ENCODE peak calls at places on chromosomes 7 and 10, in eight cellular contexts. One of them, this sample, is unnamed.

GRCh38 chr10:50653142-50653541 is 29.4 kb upstream of the SGMS1 start:
- DNase-seq in stimulated activated CD4-positive, alpha-beta T cell treated with anti-CD3 and anti-CD28 coated beads, Interleukin-2, amount 100 ng/mL, for 24 hours: no peak
- DNase-seq in amniotic stem cell: no peak
- DNase-seq in endothelial cell: no peak
- DNase-seq in progenitor cell of endocrine pancreas: no peak
- DNase-seq in stimulated activated naive CD8-positive, alpha-beta T cell treated with anti-CD3 and anti-CD28 coated beads, Interleukin-15, Interleukin-2, amounts not matched to agents 100 U/mL and 50 U/mL, for 24 hours: no peak
- DNase-seq in activated T-cell treated with anti-CD3 and anti-CD28 coated beads for 48 hours: no peak
- DNase-seq in cardiac fibroblast: peak
- DNase-seq in this sample: peak

GRCh38 chr7:27945356-27945755 is 205.4 kb downstream of the TAX1BP1 start:
- DNase-seq in amniotic stem cell: no peak
- DNase-seq in progenitor cell of endocrine pancreas: no peak
- DNase-seq in activated T-cell treated with anti-CD3 and anti-CD28 coated beads for 48 hours: no peak
- DNase-seq in endothelial cell: no peak
- DNase-seq in cardiac fibroblast: no peak
- DNase-seq in stimulated activated CD4-positive, alpha-beta T cell treated with anti-CD3 and anti-CD28 coated beads, Interleukin-2, amount 100 ng/mL, for 24 hours: no peak
- DNase-seq in stimulated activated naive CD8-positive, alpha-beta T cell treated with anti-CD3 and anti-CD28 coated beads, Interleukin-15, Interleukin-2, amounts not matched to agents 100 U/mL and 50 U/mL, for 24 hours: no peak
- DNase-seq in this sample: no peak

GRCh38 chr10:123642293-123642692 is 23.9 kb upstream of the GPR26 start:
- DNase-seq in activated T-cell treated with anti-CD3 and anti-CD28 coated beads for 48 hours: no peak
- DNase-seq in amniotic stem cell: no peak
- DNase-seq in stimulated activated CD4-positive, alpha-beta T cell treated with anti-CD3 and anti-CD28 coated beads, Interleukin-2, amount 100 ng/mL, for 24 hours: no peak
- DNase-seq in stimulated activated naive CD8-positive, alpha-beta T cell treated with anti-CD3 and anti-CD28 coated beads, Interleukin-15, Interleukin-2, amounts not matched to agents 100 U/mL and 50 U/mL, for 24 hours: no peak
- DNase-seq in cardiac fibroblast: no peak
- DNase-seq in endothelial cell: no peak
- DNase-seq in progenitor cell of endocrine pancreas: no peak
- DNase-seq in this sample: no peak

GRCh38 chr7:159031135-159031701 is 113.4 kb downstream of the VIPR2 start:
- DNase-seq in progenitor cell of endocrine pancreas: no peak
- DNase-seq in stimulated activated naive CD8-positive, alpha-beta T cell treated with anti-CD3 and anti-CD28 coated beads, Interleukin-15, Interleukin-2, amounts not matched to agents 100 U/mL and 50 U/mL, for 24 hours: no peak
- DNase-seq in amniotic stem cell: no peak
- DNase-seq in endothelial cell: peak
- DNase-seq in stimulated activated CD4-positive, alpha-beta T cell treated with anti-CD3 and anti-CD28 coated beads, Interleukin-2, amount 100 ng/mL, for 24 hours: no peak
- DNase-seq in cardiac fibroblast: no peak
- DNase-seq in activated T-cell treated with anti-CD3 and anti-CD28 coated beads for 48 hours: no peak
- DNase-seq in this sample: no peak

GRCh38 chr7:133230591-133231194 is 22.2 kb upstream of the EXOC4 start:
- DNase-seq in endothelial cell: peak
- DNase-seq in stimulated activated naive CD8-positive, alpha-beta T cell treated with anti-CD3 and anti-CD28 coated beads, Interleukin-15, Interleukin-2, amounts not matched to agents 100 U/mL and 50 U/mL, for 24 hours: peak
- DNase-seq in progenitor cell of endocrine pancreas: peak
- DNase-seq in cardiac fibroblast: peak
- DNase-seq in activated T-cell treated with anti-CD3 and anti-CD28 coated beads for 48 hours: peak
- DNase-seq in amniotic stem cell: no peak
- DNase-seq in stimulated activated CD4-positive, alpha-beta T cell treated with anti-CD3 and anti-CD28 coated beads, Interleukin-2, amount 100 ng/mL, for 24 hours: peak
- DNase-seq in this sample: peak

GRCh38 chr10:104333037-104333727 is 5.1 kb downstream of the ITPRIP start:
- DNase-seq in amniotic stem cell: no peak
- DNase-seq in stimulated activated CD4-positive, alpha-beta T cell treated with anti-CD3 and anti-CD28 coated beads, Interleukin-2, amount 100 ng/mL, for 24 hours: peak
- DNase-seq in stimulated activated naive CD8-positive, alpha-beta T cell treated with anti-CD3 and anti-CD28 coated beads, Interleukin-15, Interleukin-2, amounts not matched to agents 100 U/mL and 50 U/mL, for 24 hours: peak
- DNase-seq in endothelial cell: no peak
- DNase-seq in cardiac fibroblast: peak
- DNase-seq in progenitor cell of endocrine pancreas: no peak
- DNase-seq in activated T-cell treated with anti-CD3 and anti-CD28 coated beads for 48 hours: no peak
- DNase-seq in this sample: peak

GRCh38 chr10:21265622-21266021 is 259.9 kb downstream of the SKIDA1 start:
- DNase-seq in amniotic stem cell: no peak
- DNase-seq in stimulated activated naive CD8-positive, alpha-beta T cell treated with anti-CD3 and anti-CD28 coated beads, Interleukin-15, Interleukin-2, amounts not matched to agents 100 U/mL and 50 U/mL, for 24 hours: no peak
- DNase-seq in progenitor cell of endocrine pancreas: no peak
- DNase-seq in stimulated activated CD4-positive, alpha-beta T cell treated with anti-CD3 and anti-CD28 coated beads, Interleukin-2, amount 100 ng/mL, for 24 hours: no peak
- DNase-seq in cardiac fibroblast: peak
- DNase-seq in endothelial cell: no peak
- DNase-seq in activated T-cell treated with anti-CD3 and anti-CD28 coated beads for 48 hours: no peak
- DNase-seq in this sample: peak

GRCh38 chr7:130387628-130388403 is 7.5 kb downstream of the CPA1 start:
- DNase-seq in activated T-cell treated with anti-CD3 and anti-CD28 coated beads for 48 hours: no peak
- DNase-seq in endothelial cell: no peak
- DNase-seq in progenitor cell of endocrine pancreas: no peak
- DNase-seq in stimulated activated CD4-positive, alpha-beta T cell treated with anti-CD3 and anti-CD28 coated beads, Interleukin-2, amount 100 ng/mL, for 24 hours: no peak
- DNase-seq in amniotic stem cell: no peak
- DNase-seq in cardiac fibroblast: no peak
- DNase-seq in stimulated activated naive CD8-positive, alpha-beta T cell treated with anti-CD3 and anti-CD28 coated beads, Interleukin-15, Interleukin-2, amounts not matched to agents 100 U/mL and 50 U/mL, for 24 hours: no peak
- DNase-seq in this sample: peak

GRCh38 chr10:49090696-49091338 is 24.5 kb downstream of the VSTM4 start:
- DNase-seq in stimulated activated naive CD8-positive, alpha-beta T cell treated with anti-CD3 and anti-CD28 coated beads, Interleukin-15, Interleukin-2, amounts not matched to agents 100 U/mL and 50 U/mL, for 24 hours: no peak
- DNase-seq in activated T-cell treated with anti-CD3 and anti-CD28 coated beads for 48 hours: no peak
- DNase-seq in cardiac fibroblast: no peak
- DNase-seq in progenitor cell of endocrine pancreas: no peak
- DNase-seq in stimulated activated CD4-positive, alpha-beta T cell treated with anti-CD3 and anti-CD28 coated beads, Interleukin-2, amount 100 ng/mL, for 24 hours: no peak
- DNase-seq in endothelial cell: no peak
- DNase-seq in amniotic stem cell: no peak
- DNase-seq in this sample: no peak

GRCh38 chr10:22597142-22597541 is 117.2 kb downstream of the PIP4K2A start:
- DNase-seq in stimulated activated CD4-positive, alpha-beta T cell treated with anti-CD3 and anti-CD28 coated beads, Interleukin-2, amount 100 ng/mL, for 24 hours: no peak
- DNase-seq in progenitor cell of endocrine pancreas: no peak
- DNase-seq in endothelial cell: no peak
- DNase-seq in cardiac fibroblast: peak
- DNase-seq in activated T-cell treated with anti-CD3 and anti-CD28 coated beads for 48 hours: no peak
- DNase-seq in amniotic stem cell: no peak
- DNase-seq in stimulated activated naive CD8-positive, alpha-beta T cell treated with anti-CD3 and anti-CD28 coated beads, Interleukin-15, Interleukin-2, amounts not matched to agents 100 U/mL and 50 U/mL, for 24 hours: no peak
- DNase-seq in this sample: peak

GRCh38 chr10:34538291-34538829 is 276.7 kb downstream of the PARD3 start:
- DNase-seq in stimulated activated CD4-positive, alpha-beta T cell treated with anti-CD3 and anti-CD28 coated beads, Interleukin-2, amount 100 ng/mL, for 24 hours: no peak
- DNase-seq in progenitor cell of endocrine pancreas: no peak
- DNase-seq in stimulated activated naive CD8-positive, alpha-beta T cell treated with anti-CD3 and anti-CD28 coated beads, Interleukin-15, Interleukin-2, amounts not matched to agents 100 U/mL and 50 U/mL, for 24 hours: no peak
- DNase-seq in endothelial cell: no peak
- DNase-seq in amniotic stem cell: no peak
- DNase-seq in cardiac fibroblast: peak
- DNase-seq in activated T-cell treated with anti-CD3 and anti-CD28 coated beads for 48 hours: no peak
- DNase-seq in this sample: no peak

GRCh38 chr7:41578700-41579099 is 124.2 kb downstream of the INHBA start:
- DNase-seq in stimulated activated CD4-positive, alpha-beta T cell treated with anti-CD3 and anti-CD28 coated beads, Interleukin-2, amount 100 ng/mL, for 24 hours: no peak
- DNase-seq in endothelial cell: no peak
- DNase-seq in activated T-cell treated with anti-CD3 and anti-CD28 coated beads for 48 hours: no peak
- DNase-seq in amniotic stem cell: no peak
- DNase-seq in stimulated activated naive CD8-positive, alpha-beta T cell treated with anti-CD3 and anti-CD28 coated beads, Interleukin-15, Interleukin-2, amounts not matched to agents 100 U/mL and 50 U/mL, for 24 hours: no peak
- DNase-seq in cardiac fibroblast: no peak
- DNase-seq in progenitor cell of endocrine pancreas: no peak
- DNase-seq in this sample: no peak

GRCh38 chr7:4319280-4319679 is 362.8 kb upstream of the FOXK1 start:
- DNase-seq in cardiac fibroblast: no peak
- DNase-seq in amniotic stem cell: no peak
- DNase-seq in activated T-cell treated with anti-CD3 and anti-CD28 coated beads for 48 hours: no peak
- DNase-seq in progenitor cell of endocrine pancreas: no peak
- DNase-seq in endothelial cell: no peak
- DNase-seq in stimulated activated CD4-positive, alpha-beta T cell treated with anti-CD3 and anti-CD28 coated beads, Interleukin-2, amount 100 ng/mL, for 24 hours: no peak
- DNase-seq in stimulated activated naive CD8-positive, alpha-beta T cell treated with anti-CD3 and anti-CD28 coated beads, Interleukin-15, Interleukin-2, amounts not matched to agents 100 U/mL and 50 U/mL, for 24 hours: no peak
- DNase-seq in this sample: no peak

GRCh38 chr7:157401567-157402387 is 65.0 kb downstream of the DNAJB6 start:
- DNase-seq in cardiac fibroblast: no peak
- DNase-seq in endothelial cell: no peak
- DNase-seq in stimulated activated CD4-positive, alpha-beta T cell treated with anti-CD3 and anti-CD28 coated beads, Interleukin-2, amount 100 ng/mL, for 24 hours: no peak
- DNase-seq in amniotic stem cell: no peak
- DNase-seq in stimulated activated naive CD8-positive, alpha-beta T cell treated with anti-CD3 and anti-CD28 coated beads, Interleukin-15, Interleukin-2, amounts not matched to agents 100 U/mL and 50 U/mL, for 24 hours: no peak
- DNase-seq in progenitor cell of endocrine pancreas: no peak
- DNase-seq in activated T-cell treated with anti-CD3 and anti-CD28 coated beads for 48 hours: no peak
- DNase-seq in this sample: no peak

GRCh38 chr10:43141421-43141820 is 3.2 kb downstream of the CSGALNACT2 start:
- DNase-seq in amniotic stem cell: no peak
- DNase-seq in cardiac fibroblast: no peak
- DNase-seq in activated T-cell treated with anti-CD3 and anti-CD28 coated beads for 48 hours: no peak
- DNase-seq in endothelial cell: no peak
- DNase-seq in stimulated activated CD4-positive, alpha-beta T cell treated with anti-CD3 and anti-CD28 coated beads, Interleukin-2, amount 100 ng/mL, for 24 hours: no peak
- DNase-seq in progenitor cell of endocrine pancreas: no peak
- DNase-seq in stimulated activated naive CD8-positive, alpha-beta T cell treated with anti-CD3 and anti-CD28 coated beads, Interleukin-15, Interleukin-2, amounts not matched to agents 100 U/mL and 50 U/mL, for 24 hours: no peak
- DNase-seq in this sample: no peak

GRCh38 chr10:73117976-73118743 is 7.9 kb downstream of the NUDT13 start:
- DNase-seq in amniotic stem cell: no peak
- DNase-seq in endothelial cell: no peak
- DNase-seq in stimulated activated CD4-positive, alpha-beta T cell treated with anti-CD3 and anti-CD28 coated beads, Interleukin-2, amount 100 ng/mL, for 24 hours: no peak
- DNase-seq in activated T-cell treated with anti-CD3 and anti-CD28 coated beads for 48 hours: no peak
- DNase-seq in stimulated activated naive CD8-positive, alpha-beta T cell treated with anti-CD3 and anti-CD28 coated beads, Interleukin-15, Interleukin-2, amounts not matched to agents 100 U/mL and 50 U/mL, for 24 hours: no peak
- DNase-seq in progenitor cell of endocrine pancreas: no peak
- DNase-seq in cardiac fibroblast: peak
- DNase-seq in this sample: peak

GRCh38 chr7:151371266-151371665 is 29.7 kb downstream of the NUB1 start:
- DNase-seq in stimulated activated CD4-positive, alpha-beta T cell treated with anti-CD3 and anti-CD28 coated beads, Interleukin-2, amount 100 ng/mL, for 24 hours: no peak
- DNase-seq in stimulated activated naive CD8-positive, alpha-beta T cell treated with anti-CD3 and anti-CD28 coated beads, Interleukin-15, Interleukin-2, amounts not matched to agents 100 U/mL and 50 U/mL, for 24 hours: no peak
- DNase-seq in amniotic stem cell: no peak
- DNase-seq in endothelial cell: no peak
- DNase-seq in cardiac fibroblast: no peak
- DNase-seq in activated T-cell treated with anti-CD3 and anti-CD28 coated beads for 48 hours: no peak
- DNase-seq in progenitor cell of endocrine pancreas: no peak
- DNase-seq in this sample: no peak

GRCh38 chr7:916291-916941 is 38.1 kb downstream of the ADAP1 start:
- DNase-seq in endothelial cell: no peak
- DNase-seq in stimulated activated naive CD8-positive, alpha-beta T cell treated with anti-CD3 and anti-CD28 coated beads, Interleukin-15, Interleukin-2, amounts not matched to agents 100 U/mL and 50 U/mL, for 24 hours: no peak
- DNase-seq in stimulated activated CD4-positive, alpha-beta T cell treated with anti-CD3 and anti-CD28 coated beads, Interleukin-2, amount 100 ng/mL, for 24 hours: no peak
- DNase-seq in amniotic stem cell: no peak
- DNase-seq in activated T-cell treated with anti-CD3 and anti-CD28 coated beads for 48 hours: no peak
- DNase-seq in cardiac fibroblast: no peak
- DNase-seq in progenitor cell of endocrine pancreas: no peak
- DNase-seq in this sample: no peak

GRCh38 chr10:110137142-110137545 is 70.3 kb upstream of the MXI1 start:
- DNase-seq in progenitor cell of endocrine pancreas: no peak
- DNase-seq in stimulated activated naive CD8-positive, alpha-beta T cell treated with anti-CD3 and anti-CD28 coated beads, Interleukin-15, Interleukin-2, amounts not matched to agents 100 U/mL and 50 U/mL, for 24 hours: no peak
- DNase-seq in stimulated activated CD4-positive, alpha-beta T cell treated with anti-CD3 and anti-CD28 coated beads, Interleukin-2, amount 100 ng/mL, for 24 hours: no peak
- DNase-seq in cardiac fibroblast: peak
- DNase-seq in endothelial cell: no peak
- DNase-seq in activated T-cell treated with anti-CD3 and anti-CD28 coated beads for 48 hours: no peak
- DNase-seq in amniotic stem cell: peak
- DNase-seq in this sample: peak

GRCh38 chr7:44486693-44487092 is 3.8 kb downstream of the NUDCD3 start:
- DNase-seq in stimulated activated naive CD8-positive, alpha-beta T cell treated with anti-CD3 and anti-CD28 coated beads, Interleukin-15, Interleukin-2, amounts not matched to agents 100 U/mL and 50 U/mL, for 24 hours: no peak
- DNase-seq in stimulated activated CD4-positive, alpha-beta T cell treated with anti-CD3 and anti-CD28 coated beads, Interleukin-2, amount 100 ng/mL, for 24 hours: no peak
- DNase-seq in amniotic stem cell: no peak
- DNase-seq in activated T-cell treated with anti-CD3 and anti-CD28 coated beads for 48 hours: no peak
- DNase-seq in progenitor cell of endocrine pancreas: no peak
- DNase-seq in endothelial cell: no peak
- DNase-seq in cardiac fibroblast: peak
- DNase-seq in this sample: peak

GRCh38 chr7:148607151-148607661 is 16.6 kb downstream of the C7orf33 start:
- DNase-seq in cardiac fibroblast: no peak
- DNase-seq in stimulated activated naive CD8-positive, alpha-beta T cell treated with anti-CD3 and anti-CD28 coated beads, Interleukin-15, Interleukin-2, amounts not matched to agents 100 U/mL and 50 U/mL, for 24 hours: no peak
- DNase-seq in endothelial cell: no peak
- DNase-seq in progenitor cell of endocrine pancreas: no peak
- DNase-seq in amniotic stem cell: no peak
- DNase-seq in stimulated activated CD4-positive, alpha-beta T cell treated with anti-CD3 and anti-CD28 coated beads, Interleukin-2, amount 100 ng/mL, for 24 hours: no peak
- DNase-seq in activated T-cell treated with anti-CD3 and anti-CD28 coated beads for 48 hours: no peak
- DNase-seq in this sample: no peak

GRCh38 chr7:87474533-87475358 is 734 bp downstream of the ABCB4 start:
- DNase-seq in activated T-cell treated with anti-CD3 and anti-CD28 coated beads for 48 hours: no peak
- DNase-seq in stimulated activated CD4-positive, alpha-beta T cell treated with anti-CD3 and anti-CD28 coated beads, Interleukin-2, amount 100 ng/mL, for 24 hours: no peak
- DNase-seq in amniotic stem cell: no peak
- DNase-seq in cardiac fibroblast: peak
- DNase-seq in endothelial cell: no peak
- DNase-seq in progenitor cell of endocrine pancreas: no peak
- DNase-seq in stimulated activated naive CD8-positive, alpha-beta T cell treated with anti-CD3 and anti-CD28 coated beads, Interleukin-15, Interleukin-2, amounts not matched to agents 100 U/mL and 50 U/mL, for 24 hours: peak
- DNase-seq in this sample: peak

GRCh38 chr7:112414855-112415490 is 35.3 kb upstream of the IFRD1 start:
- DNase-seq in amniotic stem cell: no peak
- DNase-seq in stimulated activated CD4-positive, alpha-beta T cell treated with anti-CD3 and anti-CD28 coated beads, Interleukin-2, amount 100 ng/mL, for 24 hours: no peak
- DNase-seq in activated T-cell treated with anti-CD3 and anti-CD28 coated beads for 48 hours: no peak
- DNase-seq in stimulated activated naive CD8-positive, alpha-beta T cell treated with anti-CD3 and anti-CD28 coated beads, Interleukin-15, Interleukin-2, amounts not matched to agents 100 U/mL and 50 U/mL, for 24 hours: no peak
- DNase-seq in cardiac fibroblast: peak
- DNase-seq in progenitor cell of endocrine pancreas: no peak
- DNase-seq in endothelial cell: peak
- DNase-seq in this sample: peak

GRCh38 chr10:117632406-117632805 is 89.9 kb downstream of the EMX2 start:
- DNase-seq in cardiac fibroblast: no peak
- DNase-seq in stimulated activated CD4-positive, alpha-beta T cell treated with anti-CD3 and anti-CD28 coated beads, Interleukin-2, amount 100 ng/mL, for 24 hours: no peak
- DNase-seq in stimulated activated naive CD8-positive, alpha-beta T cell treated with anti-CD3 and anti-CD28 coated beads, Interleukin-15, Interleukin-2, amounts not matched to agents 100 U/mL and 50 U/mL, for 24 hours: no peak
- DNase-seq in endothelial cell: no peak
- DNase-seq in amniotic stem cell: no peak
- DNase-seq in activated T-cell treated with anti-CD3 and anti-CD28 coated beads for 48 hours: no peak
- DNase-seq in progenitor cell of endocrine pancreas: no peak
- DNase-seq in this sample: no peak

GRCh38 chr10:76523215-76523614 is 1091.8 kb downstream of the LRMDA start:
- DNase-seq in stimulated activated CD4-positive, alpha-beta T cell treated with anti-CD3 and anti-CD28 coated beads, Interleukin-2, amount 100 ng/mL, for 24 hours: no peak
- DNase-seq in stimulated activated naive CD8-positive, alpha-beta T cell treated with anti-CD3 and anti-CD28 coated beads, Interleukin-15, Interleukin-2, amounts not matched to agents 100 U/mL and 50 U/mL, for 24 hours: no peak
- DNase-seq in amniotic stem cell: no peak
- DNase-seq in activated T-cell treated with anti-CD3 and anti-CD28 coated beads for 48 hours: no peak
- DNase-seq in progenitor cell of endocrine pancreas: no peak
- DNase-seq in endothelial cell: no peak
- DNase-seq in cardiac fibroblast: no peak
- DNase-seq in this sample: no peak

GRCh38 chr10:17214991-17215781 is 12.9 kb upstream of the VIM start:
- DNase-seq in endothelial cell: no peak
- DNase-seq in cardiac fibroblast: peak
- DNase-seq in progenitor cell of endocrine pancreas: no peak
- DNase-seq in stimulated activated CD4-positive, alpha-beta T cell treated with anti-CD3 and anti-CD28 coated beads, Interleukin-2, amount 100 ng/mL, for 24 hours: no peak
- DNase-seq in stimulated activated naive CD8-positive, alpha-beta T cell treated with anti-CD3 and anti-CD28 coated beads, Interleukin-15, Interleukin-2, amounts not matched to agents 100 U/mL and 50 U/mL, for 24 hours: no peak
- DNase-seq in activated T-cell treated with anti-CD3 and anti-CD28 coated beads for 48 hours: no peak
- DNase-seq in amniotic stem cell: peak
- DNase-seq in this sample: peak

GRCh38 chr10:133274751-133275682 is 1.7 kb downstream of the ADAM8 start:
- DNase-seq in endothelial cell: no peak
- DNase-seq in amniotic stem cell: no peak
- DNase-seq in stimulated activated naive CD8-positive, alpha-beta T cell treated with anti-CD3 and anti-CD28 coated beads, Interleukin-15, Interleukin-2, amounts not matched to agents 100 U/mL and 50 U/mL, for 24 hours: peak
- DNase-seq in stimulated activated CD4-positive, alpha-beta T cell treated with anti-CD3 and anti-CD28 coated beads, Interleukin-2, amount 100 ng/mL, for 24 hours: peak
- DNase-seq in cardiac fibroblast: no peak
- DNase-seq in activated T-cell treated with anti-CD3 and anti-CD28 coated beads for 48 hours: peak
- DNase-seq in progenitor cell of endocrine pancreas: no peak
- DNase-seq in this sample: no peak

GRCh38 chr7:27277628-27278027 is 35.0 kb downstream of the EVX1 start:
- DNase-seq in activated T-cell treated with anti-CD3 and anti-CD28 coated beads for 48 hours: no peak
- DNase-seq in amniotic stem cell: no peak
- DNase-seq in cardiac fibroblast: peak
- DNase-seq in stimulated activated naive CD8-positive, alpha-beta T cell treated with anti-CD3 and anti-CD28 coated beads, Interleukin-15, Interleukin-2, amounts not matched to agents 100 U/mL and 50 U/mL, for 24 hours: no peak
- DNase-seq in stimulated activated CD4-positive, alpha-beta T cell treated with anti-CD3 and anti-CD28 coated beads, Interleukin-2, amount 100 ng/mL, for 24 hours: no peak
- DNase-seq in endothelial cell: no peak
- DNase-seq in progenitor cell of endocrine pancreas: no peak
- DNase-seq in this sample: peak

GRCh38 chr7:151806204-151806603 is 70.7 kb downstream of the PRKAG2 start:
- DNase-seq in progenitor cell of endocrine pancreas: no peak
- DNase-seq in stimulated activated CD4-positive, alpha-beta T cell treated with anti-CD3 and anti-CD28 coated beads, Interleukin-2, amount 100 ng/mL, for 24 hours: no peak
- DNase-seq in activated T-cell treated with anti-CD3 and anti-CD28 coated beads for 48 hours: no peak
- DNase-seq in cardiac fibroblast: no peak
- DNase-seq in endothelial cell: no peak
- DNase-seq in amniotic stem cell: no peak
- DNase-seq in stimulated activated naive CD8-positive, alpha-beta T cell treated with anti-CD3 and anti-CD28 coated beads, Interleukin-15, Interleukin-2, amounts not matched to agents 100 U/mL and 50 U/mL, for 24 hours: no peak
- DNase-seq in this sample: no peak